ENCODE peak calls at places on chromosomes 7 and 10, in seven cellular contexts. M is neuronal stem cell, A is PC-3, I is neural progenitor cell, H is fibroblast of lung, R is HCT116, F is DND-41. N is an unnamed sample.

GRCh38 chr7:139679731-139680594 is 97.8 kb downstream of the HIPK2 start:
- DNase-seq in M (no peak), A (peak; percentile 89), I (no peak), H (peak; percentile 45), R (no peak), F (no peak), N (no peak)

GRCh38 chr10:120607710-120608703 is 151.0 kb downstream of the PLPP4 start:
- DNase-seq in M (no peak), A (peak; percentile 62), I (no peak), H (peak; percentile 59), R (no peak), F (no peak), N (no peak)

GRCh38 chr10:32788359-32788758 is 169.7 kb downstream of the ITGB1 start:
- DNase-seq in M (no peak), A (no peak), I (no peak), H (no peak), R (no peak), F (no peak), N (no peak)

GRCh38 chr10:122269097-122269687 is 1.9 kb upstream of the BTBD16 start:
- DNase-seq in M (no peak), A (no peak), I (no peak), H (no peak), R (no peak), F (no peak), N (no peak)

GRCh38 chr7:17402628-17403278 is 104.3 kb downstream of the AHR start:
- DNase-seq in M (no peak), A (no peak), I (no peak), H (no peak), R (no peak), F (no peak), N (no peak)

GRCh38 chr7:155312653-155313052 is 15.0 kb downstream of the INSIG1 start:
- DNase-seq in M (no peak), A (no peak), I (no peak), H (no peak), R (no peak), F (no peak), N (no peak)

GRCh38 chr7:114620208-114620607 is 205.6 kb downstream of the FOXP2 start:
- DNase-seq in M (no peak), A (no peak), I (no peak), H (no peak), R (no peak), F (no peak), N (no peak)

GRCh38 chr7:28490831-28491230 is 78.5 kb downstream of the CREB5 start:
- DNase-seq in M (no peak), A (no peak), I (no peak), H (peak; percentile 28), R (no peak), F (no peak), N (no peak)

GRCh38 chr7:31119249-31119648 is 67.1 kb downstream of the ADCYAP1R1 start:
- DNase-seq in M (no peak), A (no peak), I (no peak), H (no peak), R (no peak), F (no peak), N (no peak)

GRCh38 chr7:41578700-41579099 is 124.2 kb downstream of the INHBA start:
- DNase-seq in M (no peak), A (no peak), I (no peak), H (peak; percentile 34), R (no peak), F (no peak), N (no peak)

GRCh38 chr7:89837515-89837914 is 316.8 kb upstream of the STEAP1 start:
- DNase-seq in M (peak; percentile 44), A (peak; percentile 1), I (peak; percentile 40), H (peak; percentile 11), R (no peak), F (no peak), N (no peak)

GRCh38 chr10:4345842-4346241 is 480.2 kb upstream of the AKR1E2 start:
- DNase-seq in M (no peak), A (no peak), I (no peak), H (no peak), R (no peak), F (no peak), N (no peak)

GRCh38 chr7:539731-540411 is 20.2 kb upstream of the PDGFA start:
- DNase-seq in M (no peak), A (peak; percentile 97), I (no peak), H (peak; percentile 83), R (peak; percentile 82), F (no peak), N (peak; percentile 96)

GRCh38 chr10:78458983-78459638 is 425.4 kb downstream of the RPS24 start:
- DNase-seq in M (no peak), A (peak; percentile 100), I (no peak), H (peak; percentile 93), R (no peak), F (no peak), N (no peak)

GRCh38 chr10:44199991-44200655 is 184.8 kb downstream of the CXCL12 start:
- DNase-seq in M (no peak), A (no peak), I (no peak), H (no peak), R (no peak), F (no peak), N (no peak)

GRCh38 chr10:101615760-101616116 is 27.6 kb downstream of the DPCD start:
- DNase-seq in M (no peak), A (no peak), I (no peak), H (no peak), R (no peak), F (no peak), N (no peak)

GRCh38 chr10:14859043-14859442 is 19.6 kb upstream of the SUV39H2 start:
- DNase-seq in M (no peak), A (no peak), I (no peak), H (no peak), R (no peak), F (no peak), N (no peak)

GRCh38 chr10:110944997-110945396 is 25.6 kb downstream of the SHOC2 start:
- DNase-seq in M (no peak), A (no peak), I (no peak), H (no peak), R (no peak), F (no peak), N (no peak)

GRCh38 chr7:123635551-123636359 is 19.9 kb upstream of the LMOD2 start:
- DNase-seq in M (no peak), A (peak; percentile 55), I (peak; percentile 54), H (peak; percentile 26), R (no peak), F (no peak), N (no peak)

GRCh38 chr7:32059289-32060045 is 10.7 kb downstream of the PDE1C start:
- DNase-seq in M (no peak), A (peak; percentile 43), I (no peak), H (peak; percentile 84), R (no peak), F (no peak), N (no peak)

GRCh38 chr7:23299770-23300300 is 696 bp downstream of the MALSU1 start:
- DNase-seq in M (no peak), A (no peak), I (no peak), H (peak; percentile 25), R (no peak), F (no peak), N (no peak)

GRCh38 chr7:100126239-100126930 is 382 bp upstream of the MBLAC1 start:
- DNase-seq in M (no peak), A (no peak), I (no peak), H (no peak), R (no peak), F (no peak), N (no peak)

GRCh38 chr7:132526111-132526741 is 50.0 kb downstream of the PLXNA4 start:
- DNase-seq in M (no peak), A (no peak), I (no peak), H (no peak), R (no peak), F (no peak), N (no peak)

GRCh38 chr7:69761290-69761922 is 163.1 kb downstream of the AUTS2 start:
- DNase-seq in M (no peak), A (no peak), I (no peak), H (no peak), R (no peak), F (no peak), N (no peak)

GRCh38 chr10:77162697-77163096 is 474.9 kb downstream of the KCNMA1 start:
- DNase-seq in M (no peak), A (peak; percentile 99), I (no peak), H (peak; percentile 85), R (no peak), F (no peak), N (no peak)

GRCh38 chr10:111076682-111077661 is at the start of gene ADRA2A:
- DNase-seq in M (peak; percentile 62), A (peak; percentile 12), I (peak; percentile 88), H (peak; percentile 40), R (no peak), F (no peak), N (peak; percentile 74)

GRCh38 chr7:25093268-25093802 is 31.7 kb downstream of the CYCS start:
- DNase-seq in M (peak; percentile 57), A (peak; percentile 90), I (peak; percentile 77), H (peak; percentile 61), R (peak; percentile 70), F (peak; percentile 81), N (peak; percentile 83)

GRCh38 chr7:92179393-92179924 is 517 bp upstream of the LRRD1 start:
- DNase-seq in M (no peak), A (no peak), I (peak; percentile 4), H (peak; percentile 25), R (no peak), F (no peak), N (no peak)
- H3K9ac ChIP-seq in M (no peak overlapping the region), A (peak overlapping the region; percentile 62), I (no peak overlapping the region), H (peak overlapping the region; percentile 69), R (no peak overlapping the region), F (no peak overlapping the region), N (peak overlapping the region; percentile 74)

DNA sequence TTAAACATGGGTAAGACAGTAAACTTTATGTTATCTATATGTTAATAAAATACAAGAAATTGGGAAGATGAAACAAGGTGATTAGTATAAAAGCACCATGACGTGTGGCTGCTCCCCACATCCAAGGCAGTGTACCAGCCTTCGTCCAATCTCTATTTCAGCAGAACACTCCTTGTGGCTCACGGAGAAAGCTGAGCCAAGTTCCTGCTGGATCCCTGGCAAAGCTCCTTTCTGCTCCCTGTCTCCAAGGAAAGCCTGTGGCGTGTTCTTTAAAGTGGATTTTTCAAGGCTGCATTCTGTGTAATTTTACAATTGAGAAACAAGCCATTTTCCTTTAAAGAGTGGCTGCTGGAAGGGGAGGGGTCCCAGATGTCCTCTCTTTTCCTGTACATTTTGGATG is 467.3 kb downstream of the PTPRN2 start:
- DNase-seq in M (no peak), A (no peak), I (no peak), H (no peak), R (no peak), F (no peak), N (no peak)
- H3K9me3 ChIP-seq in M (no peaks in the 10 kb centered on the region), A (peaks cover 12% of the 10 kb centered on the region), I (peaks cover 23% of the 10 kb centered on the region), H (no peaks in the 10 kb centered on the region), R (peaks cover 11% of the 10 kb centered on the region), F (peaks cover 14% of the 10 kb centered on the region), N (no peaks in the 10 kb centered on the region)

GRCh38 chr7:92131093-92131492 is 3.2 kb downstream of the CYP51A1 start:
- DNase-seq in M (no peak), A (no peak), I (no peak), H (no peak), R (no peak), F (no peak), N (no peak)
- H3K27ac ChIP-seq in M (no peak overlapping the region), A (no peak overlapping the region), I (no peak overlapping the region), H (no peak overlapping the region), R (no peak overlapping the region), F (no peak overlapping the region), N (no peak overlapping the region)

DNA sequence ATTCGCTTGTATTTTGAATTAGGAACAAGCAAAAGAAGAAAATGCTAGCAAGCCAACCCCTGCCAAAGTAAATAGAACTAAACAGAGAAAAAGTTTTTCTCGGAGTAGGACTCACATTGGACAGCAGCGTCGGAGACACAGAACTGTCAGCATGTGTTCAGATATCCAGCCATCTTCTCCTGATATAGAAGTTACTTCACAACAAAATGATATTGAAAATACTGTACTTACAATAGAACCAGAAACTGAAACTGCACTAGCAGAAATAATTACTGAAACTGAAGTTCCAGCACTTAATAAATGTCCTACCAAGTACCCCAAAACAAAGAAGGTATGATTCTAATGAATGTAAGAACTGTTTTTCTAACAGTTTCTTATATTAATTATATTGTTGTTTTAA is 87.9 kb downstream of the KMT2E start:
- DNase-seq in M (no peak), A (no peak), I (no peak), H (no peak), R (no peak), F (no peak), N (no peak)
- H3K9ac ChIP-seq in M (no peak overlapping the region), A (no peak overlapping the region), I (no peak overlapping the region), H (no peak overlapping the region), R (no peak overlapping the region), F (no peak overlapping the region), N (no peak overlapping the region)

N was measured in colonic mucosa.